ENCODE peak calls at places on chromosomes 13 and 19, in eight cellular contexts. M is AG10803, H is left ventricle myocardium inferior, N is cardiac fibroblast, C is fibroblast of lung, R is mammary epithelial cell, P is tibial nerve, Q is transverse colon. Z is an unnamed sample.

GRCh38 chr19:2050349-2050990 is 574 bp downstream of the MKNK2 start:
- DNase-seq in P (no peak), R (no peak), H (no peak), C (no peak), M (no peak), Q (no peak), N (no peak), Z (no peak)

GRCh38 chr13:106533940-106534843 is 1.3 kb downstream of the EFNB2 start:
- DNase-seq in M (peak), R (peak), Q (peak), P (no peak), H (peak), C (peak), N (peak), Z (no peak)

GRCh38 chr13:99871249-99871898 is 100.2 kb downstream of the ZIC5 start:
- DNase-seq in C (no peak), Q (no peak), N (no peak), R (no peak), P (no peak), H (no peak), M (no peak), Z (no peak)

GRCh38 chr13:64505511-64505910 is 2724.6 kb downstream of the PCDH9 start:
- DNase-seq in C (peak), R (peak), Q (no peak), M (peak), P (no peak), N (peak), H (no peak), Z (peak)

GRCh38 chr19:14507704-14508246 is 10.4 kb downstream of the DNAJB1 start:
- DNase-seq in H (no peak), M (peak), Q (no peak), R (peak), P (no peak), N (peak), C (peak), Z (no peak)

GRCh38 chr13:95485045-95485517 is 67.4 kb upstream of the CLDN10 start:
- DNase-seq in Q (no peak), M (no peak), R (peak), N (peak), P (no peak), C (peak), H (no peak), Z (no peak)

GRCh38 chr13:38763446-38764381 is 76.8 kb downstream of the FREM2 start:
- DNase-seq in Q (no peak), N (peak), M (peak), H (no peak), P (no peak), R (peak), C (peak), Z (no peak)

GRCh38 chr19:53989600-53990533 is 1.6 kb upstream of the CACNG6 start:
- DNase-seq in H (no peak), Q (no peak), C (peak), R (no peak), N (peak), M (no peak), P (no peak), Z (no peak)

GRCh38 chr19:29677001-29677781 is 11.9 kb downstream of the PLEKHF1 start:
- DNase-seq in M (no peak), H (no peak), C (no peak), P (no peak), Q (no peak), N (no peak), R (no peak), Z (no peak)

GRCh38 chr19:46271488-46272197 is 25.2 kb upstream of the HIF3A start:
- DNase-seq in N (peak), M (peak), Q (no peak), R (peak), C (peak), H (no peak), P (no peak), Z (peak)

GRCh38 chr13:24662195-24663088 is 17.8 kb upstream of the ATP12A start:
- DNase-seq in N (no peak), Q (peak), M (no peak), P (no peak), R (no peak), C (no peak), H (no peak), Z (no peak)

GRCh38 chr19:44072543-44073401 is 813 bp downstream of the ZNF284 start:
- DNase-seq in C (peak), M (no peak), N (peak), H (no peak), P (no peak), R (peak), Q (no peak), Z (no peak)

GRCh38 chr19:33298146-33298911 is 4.0 kb downstream of the CEBPA start:
- DNase-seq in N (no peak), H (no peak), M (no peak), P (no peak), Q (peak), R (peak), C (no peak), Z (no peak)

GRCh38 chr13:73684286-73684685 is 449.9 kb downstream of the KLF12 start:
- DNase-seq in N (no peak), H (no peak), C (no peak), P (no peak), M (no peak), R (no peak), Q (no peak), Z (no peak)

GRCh38 chr19:13098291-13099072 is 4.2 kb downstream of the LYL1 start:
- DNase-seq in H (no peak), R (no peak), Q (no peak), C (peak), M (peak), P (no peak), N (peak), Z (no peak)

GRCh38 chr19:45668342-45668871 is 386 bp downstream of the GIPR start:
- DNase-seq in R (no peak), H (no peak), M (no peak), N (no peak), P (no peak), C (no peak), Q (peak), Z (no peak)

GRCh38 chr13:108302279-108302678 is 32.8 kb downstream of the TNFSF13B start:
- DNase-seq in P (no peak), Q (no peak), H (no peak), R (peak), M (no peak), C (peak), N (no peak), Z (no peak)

GRCh38 chr13:105918842-105919741 is 616.4 kb downstream of the EFNB2 start:
- DNase-seq in H (no peak), C (peak), P (no peak), M (peak), R (peak), Q (peak), N (peak), Z (no peak)

GRCh38 chr13:73060251-73061160 is 1.7 kb downstream of the KLF5 start:
- DNase-seq in P (no peak), R (peak), Q (no peak), C (peak), H (no peak), N (peak), M (peak), Z (peak)

GRCh38 chr19:15227261-15227660 is 5.0 kb downstream of the EPHX3 start:
- DNase-seq in R (no peak), N (no peak), Q (no peak), H (no peak), C (no peak), M (no peak), P (no peak), Z (no peak)

GRCh38 chr19:29383696-29384095 is 142.1 kb upstream of the VSTM2B start:
- DNase-seq in R (no peak), P (no peak), M (no peak), C (no peak), N (no peak), H (no peak), Q (no peak), Z (no peak)

GRCh38 chr19:3162418-3163229 is 15.9 kb upstream of the S1PR4 start:
- DNase-seq in P (no peak), Q (no peak), C (no peak), N (no peak), H (no peak), M (peak), R (no peak), Z (no peak)

GRCh38 chr13:106151056-106151699 is 384.3 kb downstream of the EFNB2 start:
- DNase-seq in M (peak), H (no peak), N (peak), Q (peak), P (no peak), R (peak), C (peak), Z (peak)

GRCh38 chr19:38252385-38252784 is 3.8 kb downstream of the PPP1R14A start:
- DNase-seq in M (no peak), P (no peak), H (no peak), C (no peak), Q (no peak), N (no peak), R (no peak), Z (no peak)
- H3K4me3 ChIP-seq in M (no peak), P (peak), H (peak), C (no peak), Q (peak), N (no peak), R (no peak), Z (no peak)

GRCh38 chr19:18541258-18541991 is 1.9 kb downstream of the FKBP8 start:
- DNase-seq in M (peak), Q (no peak), C (peak), N (no peak), H (no peak), P (no peak), R (no peak), Z (no peak)
- H3K4me3 ChIP-seq in M (peak), Q (no peak), C (no peak), N (no peak), H (peak), P (no peak), R (no peak), Z (no peak)

DNA sequence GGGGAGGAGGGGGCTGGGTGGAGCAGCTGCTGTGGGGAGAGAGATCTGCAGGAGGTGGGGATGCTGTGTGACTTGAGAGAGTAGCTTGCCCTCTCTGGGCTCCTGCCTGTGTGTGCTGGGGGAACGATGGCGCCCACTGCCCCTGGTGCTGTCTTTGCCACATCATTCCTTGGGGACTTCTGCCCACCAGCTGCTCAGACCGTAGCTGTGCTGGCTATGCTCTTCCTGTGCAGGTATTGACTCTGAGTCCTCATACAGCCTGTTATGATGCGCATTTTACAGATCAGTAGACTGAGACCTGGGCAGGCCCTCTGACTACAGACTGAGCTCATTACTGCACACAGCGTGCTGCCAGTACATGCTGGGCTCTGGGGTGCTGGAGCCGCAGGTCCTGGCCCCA is 51.1 kb downstream of the DNM2 start:
- DNase-seq in P (no peak), H (no peak), N (no peak), R (no peak), M (no peak), C (no peak), Q (no peak), Z (no peak)
- H3K4me3 ChIP-seq in P (no peak), H (peak), N (no peak), R (no peak), M (no peak), C (no peak), Q (no peak), Z (no peak)

DNA sequence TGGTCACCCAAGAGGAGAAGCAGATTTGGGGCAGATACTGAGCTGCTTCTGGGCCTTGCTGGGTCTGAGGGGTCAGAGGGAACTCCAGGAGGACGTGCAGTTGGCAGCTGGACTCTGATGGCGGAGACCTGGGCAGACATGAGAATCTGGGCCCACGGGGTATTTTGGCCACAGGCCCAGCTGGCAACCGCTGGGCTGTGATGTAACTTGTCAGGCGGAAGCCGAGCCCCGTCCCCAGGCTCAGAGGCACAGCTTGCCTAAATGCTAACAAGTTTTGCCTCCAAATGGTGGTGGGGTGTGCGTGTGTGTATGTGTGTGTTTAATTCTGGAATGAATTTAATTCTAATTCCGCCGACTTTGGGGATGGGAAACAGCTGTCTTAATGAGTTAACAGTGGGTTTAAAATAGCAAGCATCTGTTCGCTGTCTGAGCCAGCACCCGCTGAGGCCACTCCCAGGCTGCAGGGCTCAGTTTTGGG is 11.6 kb downstream of the ZNRF4 start:
- DNase-seq in M (no peak), Q (no peak), P (no peak), H (peak), N (peak), C (no peak), R (no peak), Z (no peak)
- H3K4me3 ChIP-seq in M (no peak), Q (no peak), P (no peak), H (no peak), N (no peak), C (no peak), R (no peak), Z (no peak)

DNA sequence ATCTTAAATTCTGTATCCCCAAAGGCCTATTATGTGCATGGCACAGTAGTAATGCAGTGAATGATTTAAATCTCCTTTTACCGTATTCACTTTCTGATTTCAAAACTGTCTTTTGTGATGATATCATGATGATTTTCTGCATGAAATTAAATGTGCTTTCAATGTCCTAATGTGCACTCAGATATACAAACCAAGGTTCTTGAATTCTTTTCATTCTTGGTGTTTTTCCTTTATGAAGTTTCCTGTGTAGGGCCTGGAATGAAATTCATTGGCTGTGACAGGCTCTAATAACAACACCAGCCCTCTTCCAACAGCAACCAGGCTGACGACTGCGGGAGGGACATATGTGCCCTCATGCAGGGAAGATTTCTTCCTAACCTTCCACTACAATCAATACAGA is 1052.0 kb downstream of the DIAPH3 start:
- DNase-seq in H (no peak), N (peak), Q (no peak), R (no peak), P (no peak), C (peak), M (peak), Z (peak)
- H3K4me3 ChIP-seq in H (no peak), N (no peak), Q (no peak), R (no peak), P (no peak), C (no peak), M (no peak), Z (no peak)

GRCh38 chr13:33284016-33284415 is 1.5 kb downstream of the STARD13 start:
- DNase-seq in C (peak), R (no peak), M (peak), P (no peak), N (peak), Q (no peak), H (no peak), Z (no peak)
- H3K4me3 ChIP-seq in C (peak), R (no peak), M (peak), P (peak), N (peak), Q (no peak), H (peak), Z (peak)

DNA sequence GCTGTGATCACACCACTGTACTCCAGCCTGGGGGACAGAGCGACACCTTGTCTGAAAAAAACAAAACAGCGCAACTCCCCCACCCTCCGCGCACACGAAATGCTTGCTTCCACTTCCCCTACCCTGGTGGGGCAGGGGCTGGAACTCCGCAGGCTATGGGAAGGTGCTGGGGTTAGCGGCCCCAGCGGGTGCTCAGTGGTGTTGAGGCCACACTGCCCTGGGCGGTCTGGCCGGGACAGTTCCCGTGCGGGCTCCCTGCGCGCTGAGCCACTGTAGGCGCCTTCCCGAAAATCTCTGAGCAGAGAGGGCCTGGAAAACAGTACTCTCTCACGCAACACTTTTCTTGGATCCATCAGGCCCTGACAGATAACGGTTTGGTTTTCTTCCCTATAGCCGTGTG is 1.1 kb upstream of the WTIP start:
- DNase-seq in P (no peak), M (no peak), Q (no peak), C (no peak), H (no peak), R (no peak), N (no peak), Z (no peak)
- H3K4me3 ChIP-seq in P (peak), M (no peak), Q (no peak), C (no peak), H (peak), R (no peak), N (no peak), Z (no peak)

GRCh38 chr13:112973577-112973951 is 4.5 kb downstream of the MCF2L start:
- DNase-seq in M (no peak), R (no peak), N (no peak), P (no peak), Q (peak), H (peak), C (no peak), Z (no peak)
- H3K4me3 ChIP-seq in M (no peak), R (no peak), N (no peak), P (no peak), Q (no peak), H (no peak), C (no peak), Z (no peak)

DNA sequence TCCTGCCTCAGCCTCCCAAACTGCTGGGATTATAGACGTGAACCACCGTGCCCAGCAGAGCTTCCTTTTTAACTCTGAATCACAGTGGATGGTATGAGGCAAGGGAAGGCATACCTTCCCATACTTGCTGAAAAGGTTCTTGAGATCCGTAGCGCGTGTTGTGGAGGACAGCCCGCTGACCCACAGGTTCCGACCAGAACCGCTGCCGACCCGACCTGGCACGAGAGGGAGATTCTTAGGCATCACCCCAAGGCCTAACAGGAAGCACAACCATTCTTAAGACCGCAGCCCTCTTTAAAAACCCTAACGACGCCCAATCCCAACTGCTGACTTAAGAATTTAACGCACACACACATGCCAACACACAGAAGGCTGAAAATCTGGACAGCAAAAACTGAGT is 12.7 kb downstream of the SAFB2 start:
- DNase-seq in R (no peak), Q (no peak), C (no peak), P (no peak), H (no peak), N (no peak), M (no peak), Z (no peak)
- H3K4me3 ChIP-seq in R (no peak), Q (no peak), C (no peak), P (no peak), H (no peak), N (no peak), M (no peak), Z (no peak)

Z was measured in skeletal muscle cell.